ENCODE peak calls at places on chromosomes 11 and 22, in five cellular contexts. R, G, S, E and A are unnamed samples. For H3K4me1, the result is how much of the 10 kb centered on the place peaks cover.

GRCh38 chr22:29587938-29588699 is 7.2 kb upstream of the NIPSNAP1 start:
- DNase-seq in R (no peak), G (no peak), E (no peak), S (no peak), A (no peak)

GRCh38 chr11:206002-206384 is 1.2 kb downstream of the BET1L start:
- DNase-seq in R (no peak), S (peak), G (no peak), E (no peak), A (no peak)

GRCh38 chr11:12182650-12183511 is 72.5 kb downstream of the MICAL2 start:
- DNase-seq in G (no peak), E (peak), R (peak), S (no peak), A (peak)

GRCh38 chr22:49366437-49366836 is 461.2 kb downstream of the BRD1 start:
- DNase-seq in R (no peak), S (no peak), G (no peak), E (no peak), A (no peak)

GRCh38 chr22:45581549-45582080 is 78.9 kb downstream of the FBLN1 start:
- DNase-seq in R (no peak), G (no peak), S (no peak), E (no peak), A (no peak)

GRCh38 chr11:114059278-114059983 is at the start of gene ZBTB16:
- DNase-seq in S (peak), R (peak), G (peak), E (peak), A (peak)

GRCh38 chr11:87019582-87020271 is 18.0 kb upstream of the TMEM135 start:
- DNase-seq in S (no peak), E (no peak), G (no peak), R (no peak), A (no peak)

GRCh38 chr11:20353829-20354434 is 9.6 kb upstream of the HTATIP2 start:
- DNase-seq in G (no peak), R (peak), E (no peak), S (no peak), A (no peak)

GRCh38 chr11:118634435-118635236 is 27.2 kb downstream of the PHLDB1 start:
- DNase-seq in G (no peak), E (peak), S (peak), R (peak), A (peak)

DNA sequence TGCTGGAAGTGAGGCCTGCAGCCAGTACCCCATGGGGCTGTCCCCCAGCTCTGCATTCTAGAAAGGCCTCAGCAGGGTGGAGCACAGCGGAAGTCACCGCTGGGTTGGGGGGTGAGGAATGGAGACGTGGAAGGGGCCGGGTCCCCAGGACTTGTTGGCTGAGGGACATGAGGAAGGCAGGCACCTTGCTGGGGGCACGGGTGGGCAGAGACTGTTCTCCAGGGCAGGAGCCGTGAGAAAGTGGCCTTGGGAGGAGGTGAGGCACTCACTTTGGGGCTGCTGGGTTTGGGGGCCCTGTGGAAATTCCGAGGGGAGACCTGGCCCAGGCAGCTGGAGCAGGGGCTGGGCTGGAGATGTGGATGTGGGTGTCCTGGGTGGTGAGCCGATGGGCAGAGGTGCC is 5.0 kb downstream of the TNNI2 start:
- DNase-seq in E (no peak), S (no peak), G (no peak), R (no peak), A (no peak)
- H3K4me1 ChIP-seq in E (half or more), S (under half), G (under half), R (under half), A (half or more)

GRCh38 chr11:61951484-61952135 is 1.5 kb downstream of the BEST1 start:
- DNase-seq in S (no peak), R (no peak), E (no peak), G (peak), A (peak)

GRCh38 chr11:61948505-61948904 is 1.6 kb upstream of the BEST1 start:
- DNase-seq in R (no peak), G (no peak), S (no peak), E (no peak), A (no peak)

GRCh38 chr11:61947486-61948210 is 2.5 kb upstream of the BEST1 start:
- DNase-seq in R (peak), G (peak), S (peak), E (peak), A (peak)

GRCh38 chr11:61950035-61950547 is at the start of gene BEST1:
- DNase-seq in R (no peak), E (no peak), S (no peak), G (no peak), A (no peak)

GRCh38 chr11:61949169-61950034 is 749 bp upstream of the BEST1 start:
- DNase-seq in G (no peak), S (peak), R (peak), E (peak), A (no peak)
- TF ChIP-seq CTCF in G (no peak), S (no peak), R (no peak), E (no peak), A (no peak)

DNA sequence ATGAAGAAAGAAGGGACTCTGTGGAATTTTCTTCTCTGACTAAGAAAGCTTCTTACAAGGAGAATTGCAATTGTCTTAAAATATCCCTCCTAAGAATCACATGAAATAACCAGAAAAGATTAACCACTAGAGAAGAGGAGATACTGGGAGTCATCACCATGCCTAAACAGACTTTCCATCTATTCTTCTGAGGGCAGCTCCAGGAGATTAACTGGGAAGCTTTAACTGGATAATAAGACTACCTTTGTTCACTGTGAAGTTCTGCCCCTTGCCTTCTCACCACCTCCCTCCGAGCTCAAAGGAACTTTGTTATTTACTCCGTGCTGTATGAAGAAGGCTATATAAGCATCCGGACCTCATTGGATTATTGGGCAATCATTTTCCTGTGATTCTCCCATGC is 24.5 kb upstream of the MMP7 start:
- DNase-seq in R (no peak), S (no peak), E (no peak), G (no peak), A (no peak)
- H3K4me1 ChIP-seq in R (under half), S (under half), E (under half), G (under half), A (under half)

DNA sequence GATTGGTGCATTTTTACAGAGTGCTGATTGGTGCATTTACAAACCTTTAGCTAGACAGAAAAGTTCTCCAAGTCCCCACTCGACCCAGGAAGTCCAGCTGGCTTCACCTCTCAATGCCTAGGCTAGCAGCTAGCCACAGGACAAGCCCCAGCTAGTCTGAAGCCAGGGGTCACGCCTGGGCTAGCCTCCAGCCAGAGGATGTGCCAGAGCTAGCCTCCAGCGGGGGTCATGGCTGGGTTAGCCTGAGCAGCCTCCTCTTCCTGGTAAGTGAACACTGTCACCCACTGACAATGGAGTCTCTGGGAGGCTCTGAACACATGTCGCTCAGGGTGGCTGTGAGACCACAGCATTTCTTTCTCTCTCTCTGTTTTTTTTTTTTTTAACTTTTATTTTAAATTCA is 6.1 kb upstream of the SMIM38 start:
- DNase-seq in G (no peak), R (no peak), E (no peak), S (no peak), A (no peak)
- TF ChIP-seq CTCF in G (no peak), R (no peak), E (no peak), S (no peak), A (no peak)

DNA sequence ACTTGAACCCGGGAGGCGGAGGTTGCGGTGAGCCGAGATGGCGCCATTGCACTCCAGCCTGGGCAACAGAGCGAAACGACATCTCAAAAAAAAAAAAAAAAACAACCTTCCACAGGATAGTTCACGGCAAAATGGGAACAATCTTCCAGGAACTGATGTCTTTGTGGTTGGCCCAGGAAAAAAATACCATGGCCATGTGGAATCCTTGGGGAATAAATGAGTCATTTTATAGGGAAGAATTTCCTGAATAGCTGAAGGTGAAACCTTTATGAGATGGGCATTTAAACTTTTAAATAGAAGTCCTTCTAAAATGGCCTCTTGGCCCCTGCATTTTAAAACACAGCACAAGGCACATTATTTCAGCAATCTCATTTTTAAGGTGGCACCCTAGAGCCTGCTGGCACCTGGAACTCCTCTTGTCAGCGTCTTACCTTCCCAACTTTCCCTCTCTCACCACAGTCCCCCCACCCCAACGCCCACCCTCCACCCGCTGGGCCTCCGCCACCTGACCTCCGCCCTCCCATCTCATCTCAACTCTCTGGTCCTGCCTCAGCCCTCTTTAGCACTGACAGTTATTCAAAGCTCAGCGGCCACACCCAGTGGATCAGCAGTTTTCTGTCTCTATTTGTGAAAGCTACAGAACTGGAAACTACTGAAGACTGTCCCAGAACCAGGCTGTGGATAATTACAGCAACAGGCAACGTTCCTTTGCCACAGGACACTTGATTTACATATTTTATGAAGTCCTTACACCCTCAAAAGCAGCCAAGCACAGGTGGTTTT is 43.1 kb downstream of the SCGB1A1 start:
- DNase-seq in G (no peak), S (no peak), E (no peak), R (no peak), A (no peak)
- H3K4me1 ChIP-seq in G (under half), S (under half), E (under half), R (under half), A (under half)

DNA sequence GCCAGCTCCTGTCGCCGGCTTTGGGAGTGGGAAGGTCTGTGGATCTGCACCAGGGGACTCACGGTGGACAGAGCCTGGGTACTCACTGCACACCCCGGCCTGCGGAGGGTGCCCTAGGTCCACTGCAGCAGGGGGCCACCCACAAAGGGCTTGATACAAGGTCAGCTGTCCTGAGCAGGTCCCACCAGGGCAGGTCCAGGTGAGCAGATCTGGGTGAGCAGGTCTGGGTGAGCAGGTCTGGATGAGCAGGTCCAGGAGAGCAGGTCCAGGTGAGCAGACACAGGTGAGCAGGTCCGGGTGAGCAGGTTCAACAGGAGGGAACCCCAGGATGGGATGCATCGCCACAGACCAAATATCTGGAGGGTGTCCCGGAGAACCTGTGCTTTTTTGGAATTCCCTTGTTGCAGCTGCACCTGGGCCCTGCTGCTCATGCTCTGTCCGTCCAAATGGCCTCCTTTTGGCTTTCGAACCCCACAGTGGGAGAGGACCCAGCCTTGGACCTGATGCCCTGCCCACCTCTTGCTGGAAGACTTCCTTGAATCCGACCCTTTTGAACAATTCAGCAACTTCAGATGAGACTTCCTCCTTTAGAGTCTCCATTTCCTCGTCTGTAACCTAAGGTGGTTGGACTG is 485.3 kb downstream of the TBC1D22A start:
- DNase-seq in G (peak), S (no peak), R (no peak), E (no peak), A (no peak)
- TF ChIP-seq CTCF in G (no peak), S (no peak), R (no peak), E (no peak), A (no peak)

GRCh38 chr11:65471410-65471762 is 27.5 kb upstream of the MALAT1 start:
- DNase-seq in R (peak), S (peak), G (no peak), E (peak), A (peak)
- H3K4me1 ChIP-seq in R (under half), S (under half), G (half or more), E (half or more), A (under half)

GRCh38 chr11:17406082-17406817 is 17.8 kb upstream of the KCNJ11 start:
- DNase-seq in S (no peak), G (no peak), E (no peak), R (no peak), A (no peak)

GRCh38 chr11:17407575-17407974 is 19.1 kb upstream of the KCNJ11 start:
- DNase-seq in R (no peak), S (no peak), E (no peak), G (no peak), A (no peak)

GRCh38 chr11:17403977-17404759 is 15.7 kb upstream of the KCNJ11 start:
- DNase-seq in E (no peak), R (no peak), G (no peak), S (no peak), A (no peak)

GRCh38 chr11:17406818-17407149 is 18.3 kb upstream of the KCNJ11 start:
- DNase-seq in G (no peak), E (no peak), S (no peak), R (no peak), A (no peak)

GRCh38 chr11:17405232-17406005 is 17.0 kb upstream of the KCNJ11 start:
- DNase-seq in G (no peak), E (peak), R (peak), S (peak), A (peak)
- TF ChIP-seq CTCF in G (no peak), E (peak), R (peak), S (no peak), A (no peak)

GRCh38 chr22:22685586-22685985 is 41.2 kb downstream of the GGTLC2 start:
- DNase-seq in E (no peak), G (no peak), R (no peak), S (no peak), A (no peak)
- H3K4me1 ChIP-seq in E (under half), G (under half), R (under half), S (under half), A (under half)